ENCODE peak calls at places on chromosome 6, in seven cellular contexts. One of them, this sample, is unnamed.

GRCh38 chr6:160431231-160431630 is 83.1 kb downstream of the SLC22A3 start:
- DNase-seq in Panc1: no peak
- DNase-seq in HCT116: no peak
- DNase-seq in GM12878: no peak
- DNase-seq in K562: no peak
- DNase-seq in HepG2: no peak
- DNase-seq in SK-N-SH: no peak
- DNase-seq in this sample: no peak

GRCh38 chr6:159972506-159973268 is 3.8 kb downstream of the IGF2R start:
- DNase-seq in Panc1: no peak
- DNase-seq in HCT116: no peak
- DNase-seq in GM12878: no peak
- DNase-seq in K562: no peak
- DNase-seq in HepG2: no peak
- DNase-seq in SK-N-SH: no peak
- DNase-seq in this sample: no peak

GRCh38 chr6:36865835-36866234 is 8.8 kb downstream of the PPIL1 start:
- DNase-seq in Panc1: no peak
- DNase-seq in HCT116: no peak
- DNase-seq in GM12878: no peak
- DNase-seq in K562: no peak
- DNase-seq in HepG2: no peak
- DNase-seq in SK-N-SH: no peak
- DNase-seq in this sample: no peak

GRCh38 chr6:36368921-36369880 is 18.3 kb downstream of the ETV7 start:
- DNase-seq in Panc1: no peak
- DNase-seq in HCT116: no peak
- DNase-seq in GM12878: no peak
- DNase-seq in K562: no peak
- DNase-seq in HepG2: no peak
- DNase-seq in SK-N-SH: no peak
- DNase-seq in this sample: no peak

GRCh38 chr6:42690151-42690702 is 32.2 kb downstream of the PRPH2 start:
- DNase-seq in Panc1: no peak
- DNase-seq in HCT116: no peak
- DNase-seq in GM12878: no peak
- DNase-seq in K562: no peak
- DNase-seq in HepG2: no peak
- DNase-seq in SK-N-SH: no peak
- DNase-seq in this sample: no peak

GRCh38 chr6:11164717-11165646 is 53.5 kb upstream of the ERVFRD-1 start:
- DNase-seq in Panc1: no peak
- DNase-seq in HCT116: no peak
- DNase-seq in GM12878: no peak
- DNase-seq in K562: no peak
- DNase-seq in HepG2: peak; percentile 54
- DNase-seq in SK-N-SH: no peak
- DNase-seq in this sample: no peak

GRCh38 chr6:15246217-15247211 is 645 bp downstream of the JARID2 start:
- DNase-seq in Panc1: no peak
- DNase-seq in HCT116: no peak
- DNase-seq in GM12878: no peak
- DNase-seq in K562: no peak
- DNase-seq in HepG2: no peak
- DNase-seq in SK-N-SH: no peak
- DNase-seq in this sample: no peak

GRCh38 chr6:97947841-97948240 is 664.8 kb upstream of the MMS22L start:
- DNase-seq in Panc1: peak; percentile 35
- DNase-seq in HCT116: peak; percentile 82
- DNase-seq in GM12878: no peak
- DNase-seq in K562: no peak
- DNase-seq in HepG2: peak; percentile 1
- DNase-seq in SK-N-SH: peak; percentile 7
- DNase-seq in this sample: no peak

GRCh38 chr6:137271245-137272183 is 52.3 kb upstream of the IFNGR1 start:
- DNase-seq in Panc1: peak; percentile 42
- DNase-seq in HCT116: peak; percentile 65
- DNase-seq in GM12878: no peak
- DNase-seq in K562: no peak
- DNase-seq in HepG2: peak; percentile 75
- DNase-seq in SK-N-SH: peak; percentile 30
- DNase-seq in this sample: no peak

GRCh38 chr6:128516514-128516898 is 3.9 kb downstream of the PTPRK start:
- DNase-seq in Panc1: no peak
- DNase-seq in HCT116: no peak
- DNase-seq in GM12878: no peak
- DNase-seq in K562: no peak
- DNase-seq in HepG2: peak; percentile 78
- DNase-seq in SK-N-SH: no peak
- DNase-seq in this sample: no peak

GRCh38 chr6:122665929-122666328 is 55.7 kb downstream of the PKIB start:
- DNase-seq in Panc1: no peak
- DNase-seq in HCT116: no peak
- DNase-seq in GM12878: no peak
- DNase-seq in K562: no peak
- DNase-seq in HepG2: no peak
- DNase-seq in SK-N-SH: no peak
- DNase-seq in this sample: no peak

GRCh38 chr6:18245642-18246041 is 18.7 kb downstream of the DEK start:
- DNase-seq in Panc1: no peak
- DNase-seq in HCT116: no peak
- DNase-seq in GM12878: no peak
- DNase-seq in K562: no peak
- DNase-seq in HepG2: no peak
- DNase-seq in SK-N-SH: no peak
- DNase-seq in this sample: no peak

GRCh38 chr6:107545761-107546160 is 55.8 kb downstream of the SOBP start:
- DNase-seq in Panc1: no peak
- DNase-seq in HCT116: no peak
- DNase-seq in GM12878: no peak
- DNase-seq in K562: no peak
- DNase-seq in HepG2: no peak
- DNase-seq in SK-N-SH: no peak
- DNase-seq in this sample: no peak

GRCh38 chr6:2480267-2480966 is 235.0 kb upstream of the GMDS start:
- DNase-seq in Panc1: no peak
- DNase-seq in HCT116: no peak
- DNase-seq in GM12878: no peak
- DNase-seq in K562: no peak
- DNase-seq in HepG2: no peak
- DNase-seq in SK-N-SH: no peak
- DNase-seq in this sample: no peak

GRCh38 chr6:121651420-121651819 is 216.0 kb downstream of the GJA1 start:
- DNase-seq in Panc1: no peak
- DNase-seq in HCT116: no peak
- DNase-seq in GM12878: no peak
- DNase-seq in K562: no peak
- DNase-seq in HepG2: no peak
- DNase-seq in SK-N-SH: no peak
- DNase-seq in this sample: no peak

GRCh38 chr6:2877057-2877882 is 25.8 kb downstream of the SERPINB9 start:
- DNase-seq in Panc1: no peak
- DNase-seq in HCT116: no peak
- DNase-seq in GM12878: no peak
- DNase-seq in K562: no peak
- DNase-seq in HepG2: peak; percentile 85
- DNase-seq in SK-N-SH: no peak
- DNase-seq in this sample: no peak

GRCh38 chr6:1390071-1390804 is 862 bp downstream of the FOXF2 start:
- DNase-seq in Panc1: no peak
- DNase-seq in HCT116: no peak
- DNase-seq in GM12878: no peak
- DNase-seq in K562: no peak
- DNase-seq in HepG2: no peak
- DNase-seq in SK-N-SH: no peak
- DNase-seq in this sample: no peak

GRCh38 chr6:132931937-132932336 is 117.6 kb downstream of the RPS12 start:
- DNase-seq in Panc1: no peak
- DNase-seq in HCT116: no peak
- DNase-seq in GM12878: no peak
- DNase-seq in K562: no peak
- DNase-seq in HepG2: no peak
- DNase-seq in SK-N-SH: no peak
- DNase-seq in this sample: no peak
- TF ChIP-seq SIN3A in Panc1: no peak
- TF ChIP-seq SIN3A in HCT116: no peak
- TF ChIP-seq SIN3A in GM12878: no peak
- TF ChIP-seq SIN3A in K562: no peak
- TF ChIP-seq SIN3A in HepG2: no peak
- TF ChIP-seq SIN3A in SK-N-SH: no peak
- TF ChIP-seq SIN3A in this sample: no peak

GRCh38 chr6:56745081-56745480 is 102.4 kb upstream of the DST start:
- DNase-seq in Panc1: no peak
- DNase-seq in HCT116: no peak
- DNase-seq in GM12878: no peak
- DNase-seq in K562: no peak
- DNase-seq in HepG2: no peak
- DNase-seq in SK-N-SH: no peak
- DNase-seq in this sample: no peak
- H3K4me1 ChIP-seq in Panc1: peaks cover 76% of the 10 kb centered on the region
- H3K4me1 ChIP-seq in HCT116: peaks cover 83% of the 10 kb centered on the region
- H3K4me1 ChIP-seq in GM12878: peaks cover 29% of the 10 kb centered on the region
- H3K4me1 ChIP-seq in K562: no peaks in the 10 kb centered on the region
- H3K4me1 ChIP-seq in HepG2: peaks cover 42% of the 10 kb centered on the region
- H3K4me1 ChIP-seq in SK-N-SH: peaks cover 18% of the 10 kb centered on the region
- H3K4me1 ChIP-seq in this sample: peaks cover 16% of the 10 kb centered on the region

DNA sequence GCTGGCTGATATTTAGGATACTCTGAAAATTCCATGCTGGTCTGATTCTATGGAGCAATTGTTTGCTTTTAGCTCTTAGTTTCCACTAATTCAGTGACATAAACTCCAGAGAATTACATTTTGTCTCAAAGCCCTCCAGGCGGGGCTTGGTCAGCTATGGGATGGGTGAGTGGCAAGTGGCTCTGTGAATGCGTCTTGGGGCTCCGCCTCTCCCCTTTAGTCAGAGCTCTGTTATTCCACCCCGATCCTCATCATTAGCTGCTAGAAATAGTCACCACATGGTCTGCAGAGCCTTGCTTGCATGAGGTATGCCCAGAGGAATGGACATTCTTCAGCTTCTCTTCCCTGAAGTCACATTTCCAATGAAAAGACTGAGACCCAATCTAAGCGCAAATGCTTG is 540.6 kb downstream of the QKI start:
- DNase-seq in Panc1: no peak
- DNase-seq in HCT116: no peak
- DNase-seq in GM12878: no peak
- DNase-seq in K562: no peak
- DNase-seq in HepG2: no peak
- DNase-seq in SK-N-SH: no peak
- DNase-seq in this sample: no peak
- TF ChIP-seq SIN3A in Panc1: no peak
- TF ChIP-seq SIN3A in HCT116: no peak
- TF ChIP-seq SIN3A in GM12878: no peak
- TF ChIP-seq SIN3A in K562: no peak
- TF ChIP-seq SIN3A in HepG2: no peak
- TF ChIP-seq SIN3A in SK-N-SH: no peak
- TF ChIP-seq SIN3A in this sample: no peak

DNA sequence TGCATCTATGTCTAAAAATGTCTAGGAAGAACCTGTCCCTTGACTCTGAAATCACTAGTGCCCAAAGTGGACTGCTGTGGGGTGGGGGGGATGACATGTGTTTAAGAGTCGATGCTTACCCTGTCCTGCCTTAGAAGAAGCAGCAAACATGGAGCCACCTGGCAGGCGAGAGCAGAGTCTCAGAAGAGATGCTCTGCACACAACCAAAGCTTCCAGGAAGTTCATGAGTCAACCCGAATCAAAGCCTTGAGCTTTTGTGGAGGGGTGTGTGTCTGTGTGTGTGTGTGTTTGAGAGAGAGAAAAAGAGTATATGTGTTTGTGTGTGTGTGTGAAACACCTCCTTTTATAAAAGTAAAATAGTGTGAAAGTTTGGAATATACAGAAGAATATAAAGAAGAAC is 269.9 kb downstream of the ALDH8A1 start:
- DNase-seq in Panc1: no peak
- DNase-seq in HCT116: no peak
- DNase-seq in GM12878: no peak
- DNase-seq in K562: no peak
- DNase-seq in HepG2: no peak
- DNase-seq in SK-N-SH: no peak
- DNase-seq in this sample: no peak
- H3K4me1 ChIP-seq in Panc1: no peaks in the 10 kb centered on the region
- H3K4me1 ChIP-seq in HCT116: no peaks in the 10 kb centered on the region
- H3K4me1 ChIP-seq in GM12878: no peaks in the 10 kb centered on the region
- H3K4me1 ChIP-seq in K562: peaks cover 5% of the 10 kb centered on the region
- H3K4me1 ChIP-seq in HepG2: peaks cover 6% of the 10 kb centered on the region
- H3K4me1 ChIP-seq in SK-N-SH: no peaks in the 10 kb centered on the region
- H3K4me1 ChIP-seq in this sample: no peaks in the 10 kb centered on the region

This sample was measured in H1.